ENCODE peak calls at places on chromosomes 3 and 15, in ten cellular contexts. K, E, H, Y, M, X, S, T, C and V are unnamed samples.

GRCh38 chr3:116863842-116864626 is 154.5 kb downstream of the TUSC7 start:
- DNase-seq in K (peak), E (peak), H (peak), Y (peak), M (no peak), X (no peak), S (no peak), T (peak), C (peak), V (no peak)

GRCh38 chr3:15420871-15421270 is 6.5 kb downstream of the METTL6 start:
- DNase-seq in K (no peak), E (no peak), H (peak), Y (no peak), M (no peak), X (no peak), S (no peak), T (no peak), C (no peak), V (no peak)

GRCh38 chr15:26082833-26083174 is 219.7 kb upstream of the ATP10A start:
- DNase-seq in K (no peak), E (no peak), H (no peak), Y (no peak), M (no peak), X (no peak), S (no peak), T (no peak), C (no peak), V (no peak)

GRCh38 chr3:197942956-197943556 is 6.9 kb upstream of the RPL35A start:
- DNase-seq in K (peak), E (peak), H (peak), Y (peak), M (no peak), X (no peak), S (peak), T (peak), C (peak), V (no peak)

GRCh38 chr3:56894912-56895431 is 93.2 kb upstream of the ARHGEF3 start:
- DNase-seq in K (no peak), E (no peak), H (peak), Y (peak), M (no peak), X (peak), S (no peak), T (peak), C (no peak), V (no peak)

GRCh38 chr15:23854535-23855252 is 167.6 kb upstream of the NDN start:
- DNase-seq in K (no peak), E (no peak), H (peak), Y (no peak), M (no peak), X (no peak), S (peak), T (no peak), C (no peak), V (no peak)

GRCh38 chr3:150956376-150956775 is 16.2 kb downstream of the CLRN1 start:
- DNase-seq in K (no peak), E (no peak), H (peak), Y (peak), M (no peak), X (no peak), S (no peak), T (peak), C (peak), V (no peak)

GRCh38 chr3:118501152-118501551 is 533.5 kb downstream of the IGSF11 start:
- DNase-seq in K (peak), E (peak), H (no peak), Y (no peak), M (no peak), X (no peak), S (no peak), T (peak), C (peak), V (no peak)

GRCh38 chr3:148943531-148944200 is 47.7 kb upstream of the GYG1 start:
- DNase-seq in K (peak), E (peak), H (peak), Y (peak), M (no peak), X (no peak), S (peak), T (peak), C (peak), V (no peak)

GRCh38 chr15:69703495-69704187 is 251.0 kb downstream of the RPLP1 start:
- DNase-seq in K (no peak), E (no peak), H (no peak), Y (peak), M (no peak), X (no peak), S (no peak), T (peak), C (no peak), V (no peak)